ENCODE peak calls at places on chromosome 14, in nine cellular contexts. I is neural progenitor cell, N is GM23338, B is glutamatergic neuron, O is epithelial cell of esophagus, X is foreskin fibroblast, J is left ventricle myocardium inferior, L is heart right ventricle, E is psoas muscle. Y is an unnamed sample.
A peak's percentile ranks its signal among the peaks of the same experiment; 100 is the strongest.

GRCh38 chr14:106459971-106460730 is 933.8 kb downstream of the TMEM121 start:
- DNase-seq in J (no peak), X (no peak), O (no peak), L (no peak), I (no peak), B (no peak), E (no peak), N (peak; percentile 4), Y (peak; percentile 28)

GRCh38 chr14:68564826-68565760 is 227.8 kb downstream of the ZFP36L1 start:
- DNase-seq in B (no peak), N (peak; percentile 17), X (no peak), O (peak; percentile 23), I (no peak), L (no peak), J (no peak), E (no peak), Y (no peak)

GRCh38 chr14:97943619-97944018 is 1146.4 kb downstream of the VRK1 start:
- DNase-seq in J (no peak), N (no peak), X (no peak), L (no peak), E (no peak), O (no peak), B (no peak), I (no peak), Y (no peak)

GRCh38 chr14:23034498-23035302 is at the start of gene PSMB5:
- DNase-seq in I (peak; percentile 95), L (peak; percentile 94), J (peak; percentile 89), N (peak; percentile 98), B (peak; percentile 82), X (peak; percentile 89), O (peak; percentile 98), E (peak; percentile 94), Y (peak; percentile 76)

GRCh38 chr14:89750909-89751502 is 203.5 kb downstream of the EFCAB11 start:
- DNase-seq in J (no peak), O (no peak), N (no peak), L (no peak), X (no peak), I (no peak), B (no peak), E (no peak), Y (no peak)

GRCh38 chr14:88013750-88014349 is 8.9 kb downstream of the GPR65 start:
- DNase-seq in O (peak; percentile 72), J (peak; percentile 54), L (peak; percentile 69), B (peak; percentile 70), I (peak; percentile 83), X (peak; percentile 56), E (peak; percentile 58), N (peak; percentile 83), Y (peak; percentile 55)

GRCh38 chr14:35406811-35407630 is 2.5 kb upstream of the NFKBIA start:
- DNase-seq in N (peak; percentile 84), I (peak; percentile 71), O (peak; percentile 88), J (no peak), X (no peak), E (no peak), L (peak; percentile 51), B (no peak), Y (no peak)

GRCh38 chr14:69713976-69714716 is 52.8 kb upstream of the SRSF5 start:
- DNase-seq in O (no peak), J (no peak), I (peak; percentile 41), E (no peak), N (peak; percentile 40), L (no peak), B (no peak), X (no peak), Y (no peak)

GRCh38 chr14:28690029-28690683 is 76.4 kb upstream of the FOXG1 start:
- DNase-seq in B (no peak), I (no peak), J (no peak), L (no peak), O (no peak), N (no peak), X (no peak), E (no peak), Y (no peak)

GRCh38 chr14:105852378-105853088 is 326.1 kb downstream of the TMEM121 start:
- DNase-seq in E (no peak), B (no peak), O (no peak), J (no peak), L (peak; percentile 1), X (no peak), N (no peak), I (no peak), Y (no peak)

GRCh38 chr14:54117924-54118323 is 161.3 kb upstream of the BMP4 start:
- DNase-seq in O (no peak), L (no peak), N (no peak), E (no peak), X (no peak), I (no peak), J (no peak), B (no peak), Y (no peak)

GRCh38 chr14:96626916-96627315 is 124.7 kb downstream of the PAPOLA start:
- DNase-seq in X (no peak), B (no peak), J (no peak), I (no peak), O (no peak), E (peak; percentile 26), L (no peak), N (no peak), Y (no peak)

DNA sequence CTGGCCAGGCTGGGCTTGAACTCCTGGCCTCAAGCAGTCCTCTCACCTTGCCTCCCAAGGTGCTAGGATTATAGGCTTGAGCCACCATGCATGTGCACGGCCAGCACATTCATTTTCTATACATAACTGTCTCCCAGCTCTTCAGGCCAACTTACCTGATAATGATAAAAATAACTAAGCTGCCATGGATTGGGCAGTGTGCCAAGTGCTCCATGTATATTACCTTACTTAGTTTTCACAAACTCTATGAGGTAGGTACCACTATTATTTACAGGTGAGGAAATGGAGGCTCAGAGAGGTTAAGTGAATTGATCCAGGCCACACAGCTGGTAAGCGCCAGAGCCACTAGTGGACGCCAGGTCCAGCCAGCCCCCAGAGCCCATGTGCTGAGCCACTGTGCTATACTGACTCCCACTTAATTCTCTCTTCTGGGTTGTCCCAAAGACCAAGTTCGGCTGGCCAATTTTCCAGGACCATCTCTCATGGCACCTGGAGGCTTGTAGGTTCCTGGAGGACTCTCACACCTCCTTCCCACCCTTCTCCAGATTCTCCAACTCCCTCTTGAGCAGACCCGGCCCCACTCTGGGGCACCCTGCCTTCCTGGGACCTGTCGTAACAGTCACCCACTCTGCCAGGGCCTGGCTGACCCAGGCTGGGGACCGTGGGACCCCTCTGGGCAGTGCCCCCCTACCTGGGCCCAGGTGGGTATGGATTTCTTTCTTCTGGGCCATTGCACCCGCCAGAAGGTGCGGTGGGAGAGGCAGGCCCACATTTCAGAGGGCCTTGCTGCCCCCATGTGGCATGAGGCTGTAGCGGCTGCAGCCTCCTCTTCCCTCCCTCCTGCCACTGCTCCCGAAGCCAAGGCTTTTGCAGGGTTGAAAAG is 30.2 kb upstream of the CIPC start:
- DNase-seq in E (peak; percentile 86), N (peak; percentile 91), J (peak; percentile 63), I (peak; percentile 80), O (peak; percentile 73), L (peak; percentile 63), X (peak; percentile 60), B (peak; percentile 82), Y (peak; percentile 45)
- TF ChIP-seq CTCF in E (peak; percentile 93), N (peak; percentile 99), J (peak; percentile 92), I (peak; percentile 91), O (peak; percentile 96), L (peak; percentile 81), X (peak; percentile 88), B (peak; percentile 63), Y (peak; percentile 72)

DNA sequence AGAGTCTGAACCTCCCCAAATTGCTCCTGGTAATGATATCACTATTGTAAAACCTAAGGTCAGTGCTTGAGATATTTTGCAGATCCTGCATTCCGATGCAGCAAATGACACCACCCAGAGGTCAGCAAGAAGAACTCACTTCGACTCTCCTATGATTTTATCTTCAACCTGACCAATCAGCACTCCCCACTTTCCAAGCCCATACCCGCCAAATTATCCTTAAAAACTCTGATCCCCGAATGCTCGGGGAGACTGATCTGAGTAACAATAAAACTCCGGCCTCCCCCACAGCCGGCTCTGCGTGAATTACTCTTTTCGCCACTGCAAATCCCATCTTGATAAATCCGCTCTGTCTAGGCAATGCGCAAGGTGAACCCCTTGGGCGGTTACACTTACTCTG is 1.2 kb downstream of the NPC2 start:
- DNase-seq in J (no peak), E (no peak), X (peak; percentile 47), L (no peak), N (peak; percentile 57), I (peak; percentile 50), B (no peak), O (peak; percentile 51), Y (no peak)
- TF ChIP-seq CTCF in J (peak; percentile 33), E (peak; percentile 18), X (no peak), L (no peak), N (peak; percentile 51), I (peak; percentile 45), B (no peak), O (peak; percentile 39), Y (peak; percentile 10)

DNA sequence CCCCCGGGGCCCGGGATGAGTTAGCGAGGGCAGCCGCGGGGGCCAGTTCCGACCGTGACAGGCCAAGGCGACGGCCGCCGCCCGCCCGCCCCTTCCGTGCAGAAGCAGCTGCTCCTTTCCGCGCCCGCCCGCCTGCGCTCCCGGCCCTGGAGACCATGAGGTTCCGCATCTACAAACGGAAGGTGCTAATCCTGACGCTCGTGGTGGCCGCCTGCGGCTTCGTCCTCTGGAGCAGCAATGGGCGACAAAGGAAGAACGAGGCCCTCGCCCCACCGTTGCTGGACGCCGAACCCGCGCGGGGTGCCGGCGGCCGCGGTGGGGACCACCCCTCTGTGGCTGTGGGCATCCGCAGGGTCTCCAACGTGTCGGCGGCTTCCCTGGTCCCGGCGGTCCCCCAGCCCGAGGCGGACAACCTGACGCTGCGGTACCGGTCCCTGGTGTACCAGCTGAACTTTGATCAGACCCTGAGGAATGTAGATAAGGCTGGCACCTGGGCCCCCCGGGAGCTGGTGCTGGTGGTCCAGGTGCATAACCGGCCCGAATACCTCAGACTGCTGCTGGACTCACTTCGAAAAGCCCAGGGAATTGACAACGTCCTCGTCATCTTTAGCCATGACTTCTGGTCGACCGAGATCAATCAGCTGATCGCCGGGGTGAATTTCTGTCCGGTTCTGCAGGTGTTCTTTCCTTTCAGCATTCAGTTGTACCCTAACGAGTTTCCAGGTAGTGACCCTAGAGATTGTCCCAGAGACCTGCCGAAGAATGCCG is 699 bp downstream of the MGAT2 start:
- DNase-seq in I (peak; percentile 79), X (peak; percentile 44), O (no peak), L (peak; percentile 78), E (peak; percentile 91), J (peak; percentile 71), B (peak; percentile 86), N (peak; percentile 76), Y (no peak)
- TF ChIP-seq CTCF in I (no peak), X (no peak), O (no peak), L (no peak), E (no peak), J (no peak), B (no peak), N (no peak), Y (no peak)

GRCh38 chr14:92603309-92604257 is 90.0 kb downstream of the RIN3 start:
- DNase-seq in O (peak; percentile 70), J (peak; percentile 40), I (peak; percentile 52), L (peak; percentile 52), N (peak; percentile 44), E (no peak), B (no peak), X (no peak), Y (peak; percentile 49)
- TF ChIP-seq CTCF in O (peak; percentile 83), J (peak; percentile 63), I (no peak), L (no peak), N (peak; percentile 21), E (no peak), B (no peak), X (peak; percentile 5), Y (peak; percentile 42)

Y was measured in natural killer cell.